ENCODE peak calls at places on chromosomes 3 and 15, in seven cellular contexts. S is GM23248, Y is cardiac muscle cell, F is brain microvascular endothelial cell, J is AG04450, G is IMR-90, I is lower lobe of right lung. R is an unnamed sample.

GRCh38 chr15:74963213-74963612 is 6.6 kb upstream of the RPP25 start:
- DNase-seq in F (no peak), I (no peak), Y (no peak), J (no peak), G (no peak), S (no peak), R (no peak)

GRCh38 chr3:136899622-136900158 is 37.7 kb downstream of the NCK1 start:
- DNase-seq in S (no peak), F (no peak), G (peak; percentile 50), I (no peak), J (no peak), Y (no peak), R (no peak)

GRCh38 chr3:55562672-55563071 is 75.6 kb upstream of the WNT5A start:
- DNase-seq in G (no peak), I (no peak), Y (no peak), S (no peak), F (no peak), J (no peak), R (no peak)

GRCh38 chr15:46461416-46461815 is 826.6 kb downstream of the SQOR start:
- DNase-seq in G (no peak), I (no peak), J (no peak), Y (no peak), S (no peak), F (no peak), R (no peak)

GRCh38 chr3:42725454-42725853 is 22.9 kb upstream of the HHATL start:
- DNase-seq in Y (no peak), J (no peak), I (no peak), F (no peak), S (no peak), G (no peak), R (no peak)

GRCh38 chr15:89827821-89828220 is 13.2 kb upstream of the ANPEP start:
- DNase-seq in J (no peak), Y (no peak), F (no peak), S (no peak), G (no peak), I (no peak), R (no peak)

GRCh38 chr3:35664460-35664919 is 25.2 kb downstream of the ARPP21 start:
- DNase-seq in S (peak; percentile 9), I (peak; percentile 30), F (peak; percentile 73), Y (peak; percentile 72), J (peak; percentile 20), G (peak; percentile 16), R (no peak)

GRCh38 chr3:117011687-117012250 is 302.2 kb downstream of the TUSC7 start:
- DNase-seq in I (no peak), J (no peak), F (no peak), G (no peak), Y (no peak), S (peak; percentile 70), R (no peak)

GRCh38 chr3:139252719-139253118 is 91.1 kb upstream of the MRPS22 start:
- DNase-seq in J (no peak), F (no peak), Y (no peak), I (peak; percentile 59), G (no peak), S (no peak), R (no peak)

GRCh38 chr3:67489816-67490215 is 164.6 kb downstream of the SUCLG2 start:
- DNase-seq in S (peak; percentile 18), G (peak; percentile 48), I (no peak), Y (no peak), F (no peak), J (peak; percentile 7), R (no peak)

GRCh38 chr15:65184305-65184943 is 718 bp downstream of the CLPX start:
- DNase-seq in G (peak; percentile 57), J (no peak), Y (peak; percentile 72), F (peak; percentile 68), S (peak; percentile 82), I (peak; percentile 70), R (no peak)

GRCh38 chr15:25989327-25989726 is 126.2 kb upstream of the ATP10A start:
- DNase-seq in G (no peak), F (no peak), S (no peak), J (no peak), I (no peak), Y (no peak), R (no peak)

GRCh38 chr3:97510795-97511194 is 253.8 kb upstream of the ARL6 start:
- DNase-seq in J (no peak), Y (no peak), F (no peak), S (no peak), I (no peak), G (no peak), R (no peak)

GRCh38 chr3:187976361-187976900 is 177.5 kb upstream of the LPP start:
- DNase-seq in I (no peak), S (no peak), Y (no peak), F (no peak), G (no peak), J (no peak), R (no peak)

GRCh38 chr3:12483364-12483763 is 916 bp upstream of the TSEN2 start:
- DNase-seq in J (no peak), F (no peak), G (peak; percentile 9), Y (no peak), I (no peak), S (peak; percentile 24), R (no peak)

GRCh38 chr15:31364301-31365031 is 37.8 kb downstream of the KLF13 start:
- DNase-seq in I (no peak), Y (peak; percentile 49), G (no peak), S (no peak), F (no peak), J (no peak), R (peak; percentile 16)

GRCh38 chr3:113654851-113655250 is 41.6 kb downstream of the USF3 start:
- DNase-seq in F (no peak), G (no peak), J (no peak), S (no peak), Y (no peak), I (no peak), R (no peak)

GRCh38 chr3:135260025-135260424 is 465.0 kb downstream of the EPHB1 start:
- DNase-seq in F (no peak), S (no peak), I (no peak), J (no peak), Y (no peak), G (no peak), R (no peak)

GRCh38 chr15:30865257-30865656 is 38.5 kb upstream of the FAN1 start:
- DNase-seq in Y (no peak), S (no peak), G (no peak), F (no peak), I (no peak), J (no peak), R (no peak)

GRCh38 chr3:156728267-156728985 is 54.0 kb downstream of the TIPARP start:
- DNase-seq in J (no peak), I (no peak), Y (no peak), S (peak; percentile 74), F (no peak), G (peak; percentile 71), R (peak; percentile 50)
- H3K27ac ChIP-seq in J (no peak overlapping the region), I (no peak overlapping the region), Y (no peak overlapping the region), S (peak overlapping the region; percentile 66), F (peak overlapping the region; percentile 29), G (no peak overlapping the region), R (peak overlapping the region; percentile 87)

DNA sequence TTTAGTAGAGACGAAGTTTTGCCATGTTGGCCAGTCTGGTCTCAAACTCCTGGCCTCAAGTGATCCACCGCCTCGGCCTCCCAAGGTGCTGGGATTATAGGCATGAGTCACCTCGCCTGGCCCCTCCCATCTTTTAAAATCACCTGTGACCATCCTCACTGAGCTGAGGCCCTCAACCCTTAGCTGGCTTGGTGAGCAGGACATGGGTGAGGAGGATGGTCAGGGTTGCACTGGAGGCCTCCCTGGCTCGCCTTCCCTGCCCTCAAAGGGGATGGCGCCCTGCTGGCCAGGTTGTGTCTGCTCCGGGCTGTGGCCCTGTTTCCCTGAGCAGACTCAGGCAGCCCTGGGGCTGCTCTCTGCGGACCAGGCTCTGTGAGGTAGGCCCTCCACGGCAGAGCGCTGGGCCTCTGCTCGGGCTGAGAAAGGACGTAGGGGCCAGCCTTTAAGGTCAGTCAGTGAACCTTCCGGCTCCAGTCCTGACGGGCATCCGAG is 33.7 kb downstream of the SYNM start:
- DNase-seq in F (no peak), G (no peak), S (no peak), J (no peak), I (no peak), Y (no peak), R (no peak)
- H3K27ac ChIP-seq in F (no peak overlapping the region), G (no peak overlapping the region), S (no peak overlapping the region), J (no peak overlapping the region), I (no peak overlapping the region), Y (no peak overlapping the region), R (no peak overlapping the region)

DNA sequence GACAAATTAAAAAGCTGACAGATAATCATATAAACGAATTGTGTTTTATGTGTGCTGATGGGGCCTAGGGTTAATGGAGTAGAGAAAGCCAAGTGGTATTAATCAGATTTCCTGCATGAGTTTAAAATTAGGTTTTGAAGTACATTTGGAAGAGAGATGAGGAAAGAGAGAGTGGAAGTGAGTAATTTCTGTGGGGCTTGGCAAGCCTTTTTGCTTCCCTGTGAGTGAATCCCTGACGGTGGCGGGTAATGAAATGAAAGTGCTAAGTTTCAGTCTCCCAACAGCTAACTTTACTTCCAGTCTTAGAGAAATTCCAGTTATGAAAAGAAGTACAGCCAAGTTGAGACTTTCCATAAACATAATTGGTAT is 139.3 kb downstream of the BBX start:
- DNase-seq in F (peak; percentile 59), J (no peak), Y (no peak), I (no peak), S (peak; percentile 92), G (peak; percentile 78), R (no peak)
- H3K27ac ChIP-seq in F (peak overlapping the region; percentile 5), J (no peak overlapping the region), Y (no peak overlapping the region), I (peak overlapping the region; percentile 25), S (peak overlapping the region; percentile 62), G (peak overlapping the region; percentile 17), R (no peak overlapping the region)

DNA sequence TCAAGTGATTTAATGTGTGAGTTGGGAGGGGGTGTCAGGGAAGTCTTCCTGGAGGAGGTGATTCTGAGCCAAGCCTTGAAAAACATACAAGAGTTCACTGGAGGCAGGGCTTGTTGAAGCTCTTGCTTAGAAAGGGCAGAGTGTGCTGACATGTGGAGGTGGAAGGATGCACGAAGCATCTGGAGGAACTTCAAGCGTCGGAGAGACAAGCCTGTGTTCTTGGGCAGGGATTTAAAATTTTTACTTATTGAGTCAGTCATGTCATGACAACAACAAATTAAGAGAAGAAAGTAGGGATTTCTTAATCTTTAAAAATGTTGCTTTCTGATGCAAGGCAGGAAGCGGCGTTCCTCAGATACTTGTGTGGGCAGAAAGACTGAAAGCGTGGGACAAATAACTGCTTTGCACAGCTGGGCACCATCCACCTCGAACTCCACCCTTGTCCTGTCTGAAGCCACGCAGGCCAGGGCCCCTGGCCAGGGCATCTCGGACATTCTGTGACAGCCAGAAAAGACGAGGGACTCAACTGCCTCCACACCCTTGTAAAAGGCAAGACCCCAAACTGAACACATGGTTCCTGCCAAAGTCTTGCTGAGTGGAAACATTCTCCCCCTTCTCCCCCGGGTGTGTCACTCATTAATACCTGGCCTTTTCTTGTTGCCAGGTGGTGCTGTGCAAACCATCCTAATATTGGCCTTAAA is 6.9 kb upstream of the IL16 start:
- DNase-seq in J (peak; percentile 99), Y (no peak), F (peak; percentile 53), S (peak; percentile 96), I (peak; percentile 66), G (peak; percentile 99), R (no peak)
- H3K27ac ChIP-seq in J (peak overlapping the region; percentile 100), Y (no peak overlapping the region), F (no peak overlapping the region), S (peak overlapping the region; percentile 88), I (peak overlapping the region; percentile 70), G (peak overlapping the region; percentile 96), R (peak overlapping the region; percentile 22)